ENCODE peak calls at places on chromosomes 2 and 18, in five cellular contexts. One of them, this sample, is unnamed.

GRCh38 chr2:241869087-241869961 is at the start of gene RTP5:
- DNase-seq in pancreas: peak; percentile 41
- DNase-seq in uterus: no peak
- DNase-seq in A549: no peak
- DNase-seq in hepatocyte: no peak
- DNase-seq in this sample: no peak

GRCh38 chr2:75224636-75225094 is 25.3 kb upstream of the TACR1 start:
- DNase-seq in uterus: no peak
- DNase-seq in pancreas: no peak
- DNase-seq in A549: no peak
- DNase-seq in hepatocyte: no peak
- DNase-seq in this sample: no peak

GRCh38 chr2:39875182-39875913 is 96.3 kb upstream of the THUMPD2 start:
- DNase-seq in uterus: peak; percentile 68
- DNase-seq in hepatocyte: peak; percentile 35
- DNase-seq in A549: peak; percentile 33
- DNase-seq in pancreas: no peak
- DNase-seq in this sample: no peak

GRCh38 chr18:79139206-79139605 is 70.0 kb downstream of the ATP9B start:
- DNase-seq in uterus: no peak
- DNase-seq in hepatocyte: no peak
- DNase-seq in pancreas: no peak
- DNase-seq in A549: no peak
- DNase-seq in this sample: no peak

GRCh38 chr2:239105234-239105633 is 257.3 kb downstream of the TWIST2 start:
- DNase-seq in uterus: no peak
- DNase-seq in pancreas: peak; percentile 64
- DNase-seq in A549: no peak
- DNase-seq in hepatocyte: no peak
- DNase-seq in this sample: no peak

GRCh38 chr2:59827677-59828076 is 725.8 kb downstream of the BCL11A start:
- DNase-seq in uterus: no peak
- DNase-seq in hepatocyte: no peak
- DNase-seq in pancreas: no peak
- DNase-seq in A549: no peak
- DNase-seq in this sample: no peak

GRCh38 chr2:235765181-235765820 is 271.5 kb downstream of the AGAP1 start:
- DNase-seq in pancreas: no peak
- DNase-seq in uterus: peak; percentile 75
- DNase-seq in hepatocyte: peak; percentile 58
- DNase-seq in A549: peak; percentile 8
- DNase-seq in this sample: no peak

GRCh38 chr18:78495550-78495949 is 484.1 kb upstream of the SALL3 start:
- DNase-seq in hepatocyte: no peak
- DNase-seq in pancreas: peak; percentile 33
- DNase-seq in uterus: no peak
- DNase-seq in A549: no peak
- DNase-seq in this sample: no peak

GRCh38 chr2:224039770-224040088 is 643 bp upstream of the SERPINE2 start:
- DNase-seq in hepatocyte: no peak
- DNase-seq in uterus: no peak
- DNase-seq in pancreas: peak; percentile 63
- DNase-seq in A549: no peak
- DNase-seq in this sample: no peak

GRCh38 chr2:166293984-166294383 is 81.8 kb downstream of the SCN9A start:
- DNase-seq in uterus: no peak
- DNase-seq in hepatocyte: no peak
- DNase-seq in pancreas: no peak
- DNase-seq in A549: no peak
- DNase-seq in this sample: no peak

GRCh38 chr2:34899079-34899478 is 1300.0 kb upstream of the FAM98A start:
- DNase-seq in hepatocyte: no peak
- DNase-seq in A549: no peak
- DNase-seq in uterus: no peak
- DNase-seq in pancreas: no peak
- DNase-seq in this sample: no peak

GRCh38 chr2:10372195-10372861 is 69.6 kb downstream of the HPCAL1 start:
- DNase-seq in hepatocyte: no peak
- DNase-seq in A549: no peak
- DNase-seq in pancreas: peak; percentile 82
- DNase-seq in uterus: no peak
- DNase-seq in this sample: no peak

GRCh38 chr2:231200805-231201474 is 2.5 kb downstream of the ARMC9 start:
- DNase-seq in uterus: no peak
- DNase-seq in A549: no peak
- DNase-seq in pancreas: no peak
- DNase-seq in hepatocyte: no peak
- DNase-seq in this sample: no peak

GRCh38 chr2:151264157-151264835 is 2.6 kb upstream of the RBM43 start:
- DNase-seq in uterus: no peak
- DNase-seq in A549: no peak
- DNase-seq in hepatocyte: peak; percentile 39
- DNase-seq in pancreas: no peak
- DNase-seq in this sample: peak; percentile 77

GRCh38 chr18:13725566-13726227 is 661 bp downstream of the FAM210A start:
- DNase-seq in A549: no peak
- DNase-seq in pancreas: no peak
- DNase-seq in hepatocyte: peak; percentile 29
- DNase-seq in uterus: no peak
- DNase-seq in this sample: no peak

GRCh38 chr2:24049485-24050021 is at the start of gene FKBP1B:
- DNase-seq in uterus: peak; percentile 69
- DNase-seq in hepatocyte: peak; percentile 82
- DNase-seq in A549: peak; percentile 40
- DNase-seq in pancreas: peak; percentile 79
- DNase-seq in this sample: peak; percentile 62

GRCh38 chr2:224449212-224450147 is 47.6 kb upstream of the FAM124B start:
- DNase-seq in hepatocyte: no peak
- DNase-seq in uterus: no peak
- DNase-seq in pancreas: no peak
- DNase-seq in A549: peak; percentile 38
- DNase-seq in this sample: no peak

GRCh38 chr18:12657849-12658829 is at the start of gene SPIRE1:
- DNase-seq in pancreas: peak; percentile 78
- DNase-seq in A549: peak; percentile 22
- DNase-seq in hepatocyte: peak; percentile 85
- DNase-seq in uterus: peak; percentile 55
- DNase-seq in this sample: peak; percentile 82
- TF ChIP-seq CTCF in pancreas: no peak
- TF ChIP-seq CTCF in A549: no peak
- TF ChIP-seq CTCF in hepatocyte: no peak
- TF ChIP-seq CTCF in uterus: no peak
- TF ChIP-seq CTCF in this sample: no peak

GRCh38 chr2:42104621-42105020 is 56.8 kb downstream of the PKDCC start:
- DNase-seq in hepatocyte: no peak
- DNase-seq in A549: no peak
- DNase-seq in uterus: no peak
- DNase-seq in pancreas: no peak
- DNase-seq in this sample: no peak
- H3K4me1 ChIP-seq in hepatocyte: peaks cover 20% of the 10 kb centered on the region
- H3K4me1 ChIP-seq in A549: peaks cover 10% of the 10 kb centered on the region
- H3K4me1 ChIP-seq in uterus: no peaks in the 10 kb centered on the region
- H3K4me1 ChIP-seq in pancreas: no peaks in the 10 kb centered on the region
- H3K4me1 ChIP-seq in this sample: no peaks in the 10 kb centered on the region

GRCh38 chr2:161159829-161160225 is 401 bp upstream of the TANK start:
- DNase-seq in A549: no peak
- DNase-seq in pancreas: no peak
- DNase-seq in uterus: no peak
- DNase-seq in hepatocyte: no peak
- DNase-seq in this sample: no peak
- H3K4me3 ChIP-seq in A549: peak overlapping the region; percentile 86
- H3K4me3 ChIP-seq in pancreas: peak overlapping the region; percentile 3
- H3K4me3 ChIP-seq in uterus: peak overlapping the region; percentile 90
- H3K4me3 ChIP-seq in hepatocyte: peak overlapping the region; percentile 1
- H3K4me3 ChIP-seq in this sample: peak overlapping the region; percentile 88

DNA sequence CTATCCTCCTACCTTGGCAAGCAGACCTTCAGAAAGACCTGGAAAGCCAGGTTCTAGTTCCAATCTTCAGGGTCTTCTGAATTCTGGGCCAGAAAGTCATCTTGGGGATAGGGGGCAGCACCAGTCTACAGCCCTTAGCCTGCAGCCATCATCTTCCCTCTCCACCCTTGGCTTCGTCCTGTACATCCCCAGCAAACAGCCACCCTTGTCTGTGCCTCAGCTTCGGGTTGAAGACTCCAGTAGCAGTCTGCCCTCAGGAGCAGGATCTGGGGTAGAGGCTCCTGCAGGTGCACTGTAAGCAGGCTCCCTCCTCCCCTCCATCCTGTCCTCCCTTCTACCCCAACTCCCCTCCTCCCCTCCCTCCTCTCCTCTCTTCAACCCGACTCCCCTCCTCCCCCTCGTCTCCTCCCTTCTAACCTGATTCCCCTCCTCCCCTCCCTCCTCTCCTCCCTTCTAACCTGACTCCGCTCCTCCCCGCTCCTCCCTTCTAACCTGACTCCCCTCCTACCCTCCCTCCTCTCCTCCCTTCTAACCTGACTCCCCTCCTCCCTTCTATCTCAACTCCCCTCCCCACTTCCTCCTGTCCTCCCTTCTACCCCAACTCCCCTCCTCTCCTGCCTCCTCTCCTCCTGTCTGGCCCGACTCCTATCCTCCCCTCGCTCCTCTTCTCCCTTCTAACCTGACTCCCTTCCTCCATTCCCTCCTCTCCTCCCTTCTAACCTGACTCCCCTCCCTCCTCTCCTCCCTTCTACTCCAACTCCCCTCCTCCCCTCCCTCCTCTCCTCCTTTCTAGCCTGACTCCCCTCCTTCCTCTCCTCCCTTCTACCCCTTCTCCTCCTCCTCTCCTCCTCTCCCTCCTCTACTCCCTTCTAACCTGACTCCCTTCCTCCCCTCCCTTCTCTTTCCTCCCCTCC is 90.1 kb upstream of the SMAD2 start:
- DNase-seq in A549: no peak
- DNase-seq in pancreas: no peak
- DNase-seq in uterus: no peak
- DNase-seq in hepatocyte: no peak
- DNase-seq in this sample: no peak
- TF ChIP-seq CTCF in A549: no peak
- TF ChIP-seq CTCF in pancreas: no peak
- TF ChIP-seq CTCF in uterus: no peak
- TF ChIP-seq CTCF in hepatocyte: no peak
- TF ChIP-seq CTCF in this sample: no peak

GRCh38 chr2:73977466-73977865 is 7.2 kb upstream of the TET3 start:
- DNase-seq in hepatocyte: no peak
- DNase-seq in uterus: no peak
- DNase-seq in A549: no peak
- DNase-seq in pancreas: no peak
- DNase-seq in this sample: no peak

GRCh38 chr2:73979021-73979420 is 5.7 kb upstream of the TET3 start:
- DNase-seq in hepatocyte: no peak
- DNase-seq in A549: no peak
- DNase-seq in uterus: no peak
- DNase-seq in pancreas: no peak
- DNase-seq in this sample: no peak

GRCh38 chr2:73980566-73980965 is 4.1 kb upstream of the TET3 start:
- DNase-seq in hepatocyte: peak; percentile 43
- DNase-seq in uterus: no peak
- DNase-seq in A549: no peak
- DNase-seq in pancreas: no peak
- DNase-seq in this sample: no peak

GRCh38 chr2:73979686-73980085 is 5.0 kb upstream of the TET3 start:
- DNase-seq in pancreas: no peak
- DNase-seq in hepatocyte: peak; percentile 60
- DNase-seq in A549: no peak
- DNase-seq in uterus: no peak
- DNase-seq in this sample: no peak

DNA sequence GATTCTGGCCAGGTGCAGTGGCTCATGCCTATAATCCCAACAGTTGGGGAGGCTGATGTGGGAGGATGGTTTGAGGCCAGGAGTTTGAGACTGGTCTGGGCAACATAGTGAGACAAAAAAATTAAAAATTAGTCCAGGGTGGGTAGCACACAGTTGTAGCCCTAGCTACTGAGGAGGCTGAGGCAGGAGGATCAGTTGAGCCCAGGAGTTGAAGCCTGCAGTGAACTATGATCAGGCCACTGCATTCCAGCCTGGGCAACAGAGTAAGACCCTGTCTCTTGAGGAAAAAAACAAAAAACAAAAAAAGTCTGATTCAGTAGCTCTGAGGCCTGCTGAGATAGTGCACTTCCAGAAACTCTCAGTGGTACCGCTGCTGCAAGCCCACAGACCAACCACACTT is 7.9 kb upstream of the TET3 start:
- DNase-seq in uterus: no peak
- DNase-seq in pancreas: no peak
- DNase-seq in A549: no peak
- DNase-seq in hepatocyte: no peak
- DNase-seq in this sample: no peak
- H3K4me1 ChIP-seq in uterus: no peaks in the 10 kb centered on the region
- H3K4me1 ChIP-seq in pancreas: peaks cover 16% of the 10 kb centered on the region
- H3K4me1 ChIP-seq in A549: peaks cover 24% of the 10 kb centered on the region
- H3K4me1 ChIP-seq in hepatocyte: peaks cover 15% of the 10 kb centered on the region
- H3K4me1 ChIP-seq in this sample: peaks cover 15% of the 10 kb centered on the region

DNA sequence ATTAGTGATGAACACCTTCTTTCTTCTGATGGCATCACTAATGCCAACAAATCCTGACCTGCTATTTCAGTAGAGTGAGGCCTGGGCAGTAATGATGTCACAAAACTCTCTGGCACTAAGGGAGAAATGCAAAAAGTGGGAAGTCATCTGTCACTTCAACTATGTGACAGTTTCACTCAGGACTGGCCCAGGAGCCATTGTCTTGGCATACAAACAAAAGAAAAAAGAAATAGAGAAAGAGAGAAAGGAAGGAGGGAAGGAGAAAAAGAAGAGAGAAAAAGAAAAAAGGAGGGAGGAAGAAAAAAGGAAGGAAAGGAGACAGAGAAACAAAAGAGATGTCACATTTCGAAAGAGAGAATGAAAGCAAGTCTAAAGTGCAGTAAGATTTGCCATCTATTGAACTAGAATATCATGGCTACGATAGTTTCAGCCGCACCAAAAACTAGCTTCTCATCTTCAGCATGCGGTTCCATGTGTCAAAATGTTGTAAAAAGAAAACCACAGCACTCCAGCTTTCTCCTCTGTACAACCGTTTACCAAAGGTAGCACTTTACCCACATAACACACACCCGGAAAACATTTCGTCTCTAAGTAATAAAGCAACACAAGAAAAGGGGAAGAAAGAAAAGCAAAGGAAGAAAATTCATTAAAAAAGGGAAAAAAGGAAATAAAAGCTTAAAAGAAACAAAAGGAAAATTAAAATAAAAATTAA is 50.1 kb downstream of the CD226 start:
- DNase-seq in hepatocyte: no peak
- DNase-seq in A549: no peak
- DNase-seq in uterus: no peak
- DNase-seq in pancreas: no peak
- DNase-seq in this sample: no peak
- H3K4me3 ChIP-seq in hepatocyte: no peak overlapping the region
- H3K4me3 ChIP-seq in A549: no peak overlapping the region
- H3K4me3 ChIP-seq in uterus: no peak overlapping the region
- H3K4me3 ChIP-seq in pancreas: no peak overlapping the region
- H3K4me3 ChIP-seq in this sample: no peak overlapping the region

GRCh38 chr18:6729247-6730091 is at the start of gene ARHGAP28:
- DNase-seq in pancreas: peak; percentile 96
- DNase-seq in hepatocyte: peak; percentile 96
- DNase-seq in uterus: peak; percentile 77
- DNase-seq in A549: peak; percentile 5
- DNase-seq in this sample: peak; percentile 77
- TF ChIP-seq CTCF in pancreas: no peak
- TF ChIP-seq CTCF in hepatocyte: peak; percentile 43
- TF ChIP-seq CTCF in uterus: peak; percentile 24
- TF ChIP-seq CTCF in A549: no peak
- TF ChIP-seq CTCF in this sample: no peak